ENCODE peak calls at places on chromosomes 3 and 15, in nine cellular contexts. One of them, this sample, is unnamed. For H4K20me1, the result is how much of the 10 kb centered on the place peaks cover.

GRCh38 chr15:29784413-29784812 is 37.9 kb downstream of the TJP1 start:
- DNase-seq in OCI-LY7: no peak
- DNase-seq in PC-9: no peak
- DNase-seq in GM12878: no peak
- DNase-seq in HCT116: peak
- DNase-seq in IMR-90: no peak
- DNase-seq in DND-41: no peak
- DNase-seq in GM23248: no peak
- DNase-seq in endothelial cell of umbilical vein: peak
- DNase-seq in this sample: no peak

GRCh38 chr3:134885877-134886621 is 91.0 kb downstream of the EPHB1 start:
- DNase-seq in OCI-LY7: no peak
- DNase-seq in PC-9: no peak
- DNase-seq in GM12878: peak
- DNase-seq in HCT116: no peak
- DNase-seq in IMR-90: no peak
- DNase-seq in DND-41: peak
- DNase-seq in GM23248: peak
- DNase-seq in endothelial cell of umbilical vein: no peak
- DNase-seq in this sample: no peak

GRCh38 chr3:189781384-189781783 is 150.2 kb downstream of the TP63 start:
- DNase-seq in OCI-LY7: no peak
- DNase-seq in PC-9: no peak
- DNase-seq in GM12878: no peak
- DNase-seq in HCT116: no peak
- DNase-seq in IMR-90: no peak
- DNase-seq in DND-41: no peak
- DNase-seq in GM23248: no peak
- DNase-seq in endothelial cell of umbilical vein: no peak
- DNase-seq in this sample: no peak

GRCh38 chr3:143601738-143602480 is 246.4 kb downstream of the SLC9A9 start:
- DNase-seq in OCI-LY7: no peak
- DNase-seq in PC-9: no peak
- DNase-seq in GM12878: no peak
- DNase-seq in HCT116: no peak
- DNase-seq in IMR-90: peak
- DNase-seq in DND-41: no peak
- DNase-seq in GM23248: no peak
- DNase-seq in endothelial cell of umbilical vein: peak
- DNase-seq in this sample: no peak

GRCh38 chr3:72273615-72274014 is 488.7 kb upstream of the PROK2 start:
- DNase-seq in OCI-LY7: no peak
- DNase-seq in PC-9: no peak
- DNase-seq in GM12878: no peak
- DNase-seq in HCT116: no peak
- DNase-seq in IMR-90: peak
- DNase-seq in DND-41: no peak
- DNase-seq in GM23248: peak
- DNase-seq in endothelial cell of umbilical vein: no peak
- DNase-seq in this sample: no peak

GRCh38 chr15:63708141-63708772 is 111.1 kb downstream of the FBXL22 start:
- DNase-seq in OCI-LY7: peak
- DNase-seq in PC-9: no peak
- DNase-seq in GM12878: no peak
- DNase-seq in HCT116: no peak
- DNase-seq in IMR-90: no peak
- DNase-seq in DND-41: no peak
- DNase-seq in GM23248: peak
- DNase-seq in endothelial cell of umbilical vein: peak
- DNase-seq in this sample: no peak

GRCh38 chr15:29936353-29937049 is 114.2 kb upstream of the TJP1 start:
- DNase-seq in OCI-LY7: no peak
- DNase-seq in PC-9: no peak
- DNase-seq in GM12878: no peak
- DNase-seq in HCT116: no peak
- DNase-seq in IMR-90: peak
- DNase-seq in DND-41: no peak
- DNase-seq in GM23248: no peak
- DNase-seq in endothelial cell of umbilical vein: no peak
- DNase-seq in this sample: no peak

GRCh38 chr3:143170043-143170442 is 50.5 kb downstream of the CHST2 start:
- DNase-seq in OCI-LY7: no peak
- DNase-seq in PC-9: no peak
- DNase-seq in GM12878: no peak
- DNase-seq in HCT116: no peak
- DNase-seq in IMR-90: no peak
- DNase-seq in DND-41: peak
- DNase-seq in GM23248: no peak
- DNase-seq in endothelial cell of umbilical vein: no peak
- DNase-seq in this sample: no peak

GRCh38 chr3:194294888-194295214 is 56.3 kb downstream of the CPN2 start:
- DNase-seq in OCI-LY7: no peak
- DNase-seq in PC-9: no peak
- DNase-seq in GM12878: no peak
- DNase-seq in HCT116: no peak
- DNase-seq in IMR-90: no peak
- DNase-seq in DND-41: no peak
- DNase-seq in GM23248: no peak
- DNase-seq in endothelial cell of umbilical vein: no peak
- DNase-seq in this sample: no peak

GRCh38 chr3:56980798-56981390 is 79.6 kb upstream of the SPATA12 start:
- DNase-seq in OCI-LY7: no peak
- DNase-seq in PC-9: peak
- DNase-seq in GM12878: no peak
- DNase-seq in HCT116: peak
- DNase-seq in IMR-90: peak
- DNase-seq in DND-41: peak
- DNase-seq in GM23248: peak
- DNase-seq in endothelial cell of umbilical vein: peak
- DNase-seq in this sample: peak

GRCh38 chr3:29871087-29871486 is 590.2 kb downstream of the RBMS3 start:
- DNase-seq in OCI-LY7: no peak
- DNase-seq in PC-9: no peak
- DNase-seq in GM12878: no peak
- DNase-seq in HCT116: no peak
- DNase-seq in IMR-90: no peak
- DNase-seq in DND-41: no peak
- DNase-seq in GM23248: no peak
- DNase-seq in endothelial cell of umbilical vein: peak
- DNase-seq in this sample: no peak

GRCh38 chr3:72960812-72961518 is 35.6 kb upstream of the PPP4R2 start:
- DNase-seq in OCI-LY7: no peak
- DNase-seq in PC-9: no peak
- DNase-seq in GM12878: no peak
- DNase-seq in HCT116: no peak
- DNase-seq in IMR-90: peak
- DNase-seq in DND-41: no peak
- DNase-seq in GM23248: peak
- DNase-seq in endothelial cell of umbilical vein: no peak
- DNase-seq in this sample: no peak

GRCh38 chr3:108914774-108915641 is 38.7 kb downstream of the GUCA1C start:
- DNase-seq in OCI-LY7: peak
- DNase-seq in PC-9: peak
- DNase-seq in GM12878: peak
- DNase-seq in HCT116: peak
- DNase-seq in IMR-90: peak
- DNase-seq in DND-41: peak
- DNase-seq in GM23248: peak
- DNase-seq in endothelial cell of umbilical vein: peak
- DNase-seq in this sample: peak

GRCh38 chr15:32669870-32670623 is 28.5 kb downstream of the SCG5 start:
- DNase-seq in OCI-LY7: no peak
- DNase-seq in PC-9: peak
- DNase-seq in GM12878: no peak
- DNase-seq in HCT116: no peak
- DNase-seq in IMR-90: peak
- DNase-seq in DND-41: no peak
- DNase-seq in GM23248: peak
- DNase-seq in endothelial cell of umbilical vein: no peak
- DNase-seq in this sample: no peak

DNA sequence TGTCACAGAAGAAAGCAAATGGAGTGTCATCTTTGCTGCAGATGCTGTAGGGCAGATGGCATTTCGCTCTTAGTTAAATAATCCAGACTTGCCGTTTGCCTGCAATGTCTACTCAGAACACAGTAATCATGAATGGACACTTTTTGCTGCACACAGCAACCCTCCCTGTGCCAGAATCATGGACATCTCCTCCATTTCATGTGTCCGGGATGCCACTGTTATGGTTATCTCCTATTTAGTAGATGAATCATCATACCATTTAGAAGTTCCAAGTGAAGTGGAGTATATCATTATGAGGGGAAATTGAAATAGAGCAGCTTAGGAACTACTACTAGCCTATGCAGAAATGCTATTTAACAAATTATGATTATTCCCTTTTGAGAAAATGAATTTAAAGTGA is 118.5 kb downstream of the DUT start:
- DNase-seq in OCI-LY7: no peak
- DNase-seq in PC-9: no peak
- DNase-seq in GM12878: no peak
- DNase-seq in HCT116: no peak
- DNase-seq in IMR-90: peak
- DNase-seq in DND-41: no peak
- DNase-seq in GM23248: peak
- DNase-seq in endothelial cell of umbilical vein: no peak
- DNase-seq in this sample: no peak
- H4K20me1 ChIP-seq in OCI-LY7: under half
- H4K20me1 ChIP-seq in PC-9: under half
- H4K20me1 ChIP-seq in GM12878: under half
- H4K20me1 ChIP-seq in HCT116: under half
- H4K20me1 ChIP-seq in IMR-90: under half
- H4K20me1 ChIP-seq in DND-41: under half
- H4K20me1 ChIP-seq in GM23248: under half
- H4K20me1 ChIP-seq in endothelial cell of umbilical vein: under half
- H4K20me1 ChIP-seq in this sample: under half

GRCh38 chr3:81022339-81022738 is 739.1 kb downstream of the GBE1 start:
- DNase-seq in OCI-LY7: no peak
- DNase-seq in PC-9: no peak
- DNase-seq in GM12878: no peak
- DNase-seq in HCT116: no peak
- DNase-seq in IMR-90: no peak
- DNase-seq in DND-41: no peak
- DNase-seq in GM23248: no peak
- DNase-seq in endothelial cell of umbilical vein: no peak
- DNase-seq in this sample: no peak
- H2AFZ ChIP-seq in OCI-LY7: no peak
- H2AFZ ChIP-seq in PC-9: no peak
- H2AFZ ChIP-seq in GM12878: no peak
- H2AFZ ChIP-seq in HCT116: no peak
- H2AFZ ChIP-seq in IMR-90: no peak
- H2AFZ ChIP-seq in DND-41: no peak
- H2AFZ ChIP-seq in GM23248: no peak
- H2AFZ ChIP-seq in endothelial cell of umbilical vein: no peak
- H2AFZ ChIP-seq in this sample: no peak

DNA sequence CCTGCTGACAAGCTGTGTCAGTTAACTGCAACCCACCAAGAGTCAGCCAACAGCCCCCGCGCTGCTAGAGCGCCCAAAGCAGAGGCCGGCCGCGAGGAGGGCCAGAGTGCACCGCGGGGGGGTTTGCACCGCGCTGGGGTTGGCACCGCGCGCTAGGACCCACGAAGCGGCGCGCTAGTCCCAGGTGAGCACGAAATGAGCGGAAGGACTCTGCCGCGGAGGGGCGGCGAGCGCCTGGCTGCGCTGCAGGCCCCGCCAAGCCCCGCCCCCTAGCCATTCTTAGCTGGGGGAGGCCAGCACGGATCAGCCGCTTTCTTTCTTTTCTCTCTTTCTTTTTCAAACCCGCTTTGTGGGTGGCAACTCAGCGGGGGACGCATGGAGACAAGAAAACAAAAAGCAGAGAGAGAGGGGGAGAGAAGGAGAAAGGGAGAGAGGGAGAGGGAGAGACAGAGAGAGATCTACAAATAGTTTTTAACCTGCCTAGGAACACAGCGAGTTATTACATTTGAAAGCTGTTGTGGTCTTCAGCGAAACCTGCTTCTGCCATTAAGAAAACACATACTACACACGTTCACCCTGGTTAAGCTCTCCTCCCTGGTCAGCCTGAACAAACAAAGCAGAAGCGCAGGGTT is 6.9 kb upstream of the FOXB1 start:
- DNase-seq in OCI-LY7: no peak
- DNase-seq in PC-9: peak
- DNase-seq in GM12878: no peak
- DNase-seq in HCT116: no peak
- DNase-seq in IMR-90: no peak
- DNase-seq in DND-41: peak
- DNase-seq in GM23248: no peak
- DNase-seq in endothelial cell of umbilical vein: no peak
- DNase-seq in this sample: no peak
- H4K20me1 ChIP-seq in OCI-LY7: under half
- H4K20me1 ChIP-seq in PC-9: under half
- H4K20me1 ChIP-seq in GM12878: under half
- H4K20me1 ChIP-seq in HCT116: under half
- H4K20me1 ChIP-seq in IMR-90: under half
- H4K20me1 ChIP-seq in DND-41: under half
- H4K20me1 ChIP-seq in GM23248: under half
- H4K20me1 ChIP-seq in endothelial cell of umbilical vein: under half
- H4K20me1 ChIP-seq in this sample: under half

GRCh38 chr3:163071684-163072083 is 1575.1 kb downstream of the OTOL1 start:
- DNase-seq in OCI-LY7: no peak
- DNase-seq in PC-9: peak
- DNase-seq in GM12878: no peak
- DNase-seq in HCT116: no peak
- DNase-seq in IMR-90: no peak
- DNase-seq in DND-41: no peak
- DNase-seq in GM23248: peak
- DNase-seq in endothelial cell of umbilical vein: no peak
- DNase-seq in this sample: no peak
- H2AFZ ChIP-seq in OCI-LY7: no peak
- H2AFZ ChIP-seq in PC-9: no peak
- H2AFZ ChIP-seq in GM12878: no peak
- H2AFZ ChIP-seq in HCT116: no peak
- H2AFZ ChIP-seq in IMR-90: no peak
- H2AFZ ChIP-seq in DND-41: no peak
- H2AFZ ChIP-seq in GM23248: no peak
- H2AFZ ChIP-seq in endothelial cell of umbilical vein: no peak
- H2AFZ ChIP-seq in this sample: no peak

GRCh38 chr3:10274601-10275000 is 18.1 kb downstream of the GHRL start:
- DNase-seq in OCI-LY7: peak
- DNase-seq in PC-9: no peak
- DNase-seq in GM12878: no peak
- DNase-seq in HCT116: no peak
- DNase-seq in IMR-90: no peak
- DNase-seq in DND-41: no peak
- DNase-seq in GM23248: no peak
- DNase-seq in endothelial cell of umbilical vein: no peak
- DNase-seq in this sample: no peak
- H4K20me1 ChIP-seq in OCI-LY7: under half
- H4K20me1 ChIP-seq in PC-9: under half
- H4K20me1 ChIP-seq in GM12878: under half
- H4K20me1 ChIP-seq in HCT116: under half
- H4K20me1 ChIP-seq in IMR-90: under half
- H4K20me1 ChIP-seq in DND-41: half or more
- H4K20me1 ChIP-seq in GM23248: under half
- H4K20me1 ChIP-seq in endothelial cell of umbilical vein: under half
- H4K20me1 ChIP-seq in this sample: under half